ENCODE peak calls at places on chromosomes 7 and 10, in ten cellular contexts. H, U, F, B, Y, X, I, E, S and G are unnamed samples.

GRCh38 chr10:75487087-75487784 is 55.8 kb downstream of the LRMDA start:
- DNase-seq in B (no peak), Y (no peak), E (no peak), F (no peak), I (no peak), X (no peak), U (no peak), H (no peak), S (no peak), G (no peak)

GRCh38 chr7:131533151-131533559 is 23.3 kb downstream of the PODXL start:
- DNase-seq in I (no peak), E (no peak), U (no peak), X (peak; percentile 68), Y (no peak), S (no peak), H (peak; percentile 56), F (no peak), B (no peak), G (no peak)

GRCh38 chr7:128210590-128211570 is 30.2 kb upstream of the LEP start:
- DNase-seq in E (no peak), X (no peak), U (no peak), B (no peak), S (no peak), I (no peak), Y (no peak), H (peak; percentile 40), F (no peak), G (no peak)

GRCh38 chr10:31972519-31973041 is 43.9 kb upstream of the ARHGAP12 start:
- DNase-seq in B (no peak), S (no peak), I (no peak), F (no peak), X (no peak), H (no peak), E (no peak), Y (no peak), U (no peak), G (no peak)

GRCh38 chr7:25775999-25776736 is 375.8 kb upstream of the NFE2L3 start:
- DNase-seq in F (no peak), H (no peak), E (peak; percentile 41), X (no peak), I (peak; percentile 69), Y (no peak), U (no peak), S (no peak), B (no peak), G (peak; percentile 25)

GRCh38 chr7:16428672-16429071 is 7.3 kb upstream of the CRPPA start:
- DNase-seq in B (no peak), X (no peak), H (no peak), E (no peak), Y (no peak), F (no peak), U (no peak), I (no peak), S (no peak), G (no peak)

GRCh38 chr7:158821173-158822021 is 7.9 kb downstream of the ESYT2 start:
- DNase-seq in I (no peak), Y (no peak), S (no peak), E (peak; percentile 46), B (no peak), F (no peak), U (no peak), X (no peak), H (no peak), G (no peak)

GRCh38 chr10:70319183-70319582 is 35.4 kb upstream of the NPFFR1 start:
- DNase-seq in I (no peak), Y (no peak), U (no peak), E (no peak), S (no peak), X (no peak), B (no peak), H (no peak), F (no peak), G (no peak)

GRCh38 chr10:87531908-87532622 is 27.4 kb downstream of the MINPP1 start:
- DNase-seq in S (no peak), I (peak; percentile 73), E (peak; percentile 60), U (no peak), B (no peak), H (peak; percentile 75), X (no peak), F (no peak), Y (no peak), G (no peak)

GRCh38 chr7:151711906-151712771 is 164.8 kb downstream of the PRKAG2 start:
- DNase-seq in U (no peak), Y (no peak), E (no peak), S (no peak), F (no peak), B (no peak), I (no peak), X (no peak), H (no peak), G (no peak)

GRCh38 chr10:118969014-118969413 is 60.5 kb upstream of the NANOS1 start:
- DNase-seq in U (no peak), B (no peak), E (no peak), Y (no peak), X (no peak), S (no peak), F (no peak), H (no peak), I (no peak), G (no peak)

GRCh38 chr7:37643876-37644275 is 39.7 kb upstream of the GPR141 start:
- DNase-seq in F (no peak), B (no peak), U (no peak), Y (no peak), E (no peak), S (no peak), H (no peak), I (no peak), X (no peak), G (no peak)

GRCh38 chr7:44081266-44081748 is 1.0 kb downstream of the POLM start:
- DNase-seq in U (no peak), H (no peak), B (peak; percentile 68), S (no peak), Y (no peak), I (no peak), E (no peak), F (no peak), X (peak; percentile 77), G (no peak)

DNA sequence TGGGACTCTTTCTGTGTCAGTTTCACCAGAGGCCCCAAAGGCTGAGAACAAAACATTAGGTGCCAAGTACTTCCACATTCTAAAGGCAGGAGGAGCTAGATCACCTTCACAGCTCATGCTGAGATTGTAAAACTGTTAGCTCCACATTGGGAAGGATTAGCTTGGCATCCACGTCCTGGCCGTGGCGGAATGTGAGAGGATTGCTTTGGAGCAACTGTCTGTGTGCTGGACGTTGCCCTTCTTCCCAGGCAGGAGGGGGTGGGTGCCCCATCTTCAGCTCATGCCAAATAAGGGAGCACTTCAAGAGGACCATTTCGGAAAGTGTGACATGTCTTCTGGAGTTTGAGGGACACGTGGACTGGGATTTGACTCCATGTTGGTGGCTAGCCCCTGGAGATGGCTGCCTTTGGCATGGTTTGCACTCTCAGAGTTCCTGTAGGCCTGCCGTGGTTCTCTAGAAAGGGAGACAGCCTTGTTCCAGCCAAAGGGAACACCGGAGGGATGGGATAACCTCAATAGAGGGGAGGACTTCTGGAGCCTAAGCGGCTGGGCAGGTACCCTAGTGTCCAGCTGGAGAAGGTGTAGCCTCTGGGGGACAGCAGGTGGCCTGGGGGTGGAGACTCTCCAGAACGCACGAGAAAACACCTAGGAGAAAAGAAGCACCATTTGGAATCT is 19.9 kb upstream of the FMC1 start:
- DNase-seq in H (no peak), F (no peak), U (no peak), E (no peak), Y (no peak), I (no peak), S (no peak), B (peak; percentile 13), X (no peak), G (no peak)
- TF ChIP-seq CTCF in H (no peak), F (no peak), U (no peak), E (no peak), Y (peak; percentile 46), I (no peak), S (no peak), B (peak; percentile 51), X (no peak), G (peak; percentile 22)

GRCh38 chr10:51371725-51372124 is 297.4 kb downstream of the PRKG1 start:
- DNase-seq in Y (no peak), H (no peak), E (no peak), I (no peak), F (no peak), X (no peak), B (no peak), U (no peak), S (no peak), G (no peak)

GRCh38 chr10:51367120-51367519 is 292.8 kb downstream of the PRKG1 start:
- DNase-seq in H (no peak), B (no peak), U (no peak), F (no peak), X (no peak), E (no peak), I (no peak), Y (no peak), S (no peak), G (no peak)

GRCh38 chr10:51369903-51370302 is 295.6 kb downstream of the PRKG1 start:
- DNase-seq in Y (no peak), E (no peak), S (no peak), F (no peak), U (no peak), I (no peak), H (no peak), X (no peak), B (no peak), G (no peak)

GRCh38 chr10:51366044-51366443 is 291.8 kb downstream of the PRKG1 start:
- DNase-seq in Y (no peak), X (no peak), E (no peak), B (no peak), S (no peak), H (no peak), U (no peak), F (no peak), I (no peak), G (no peak)

GRCh38 chr10:51368943-51369342 is 294.7 kb downstream of the PRKG1 start:
- DNase-seq in B (no peak), X (no peak), I (no peak), E (no peak), U (no peak), H (no peak), F (no peak), Y (no peak), S (peak; percentile 12), G (no peak)
- TF ChIP-seq CTCF in B (peak; percentile 63), X (no peak), I (no peak), E (no peak), U (no peak), H (no peak), F (no peak), Y (no peak), S (peak; percentile 8), G (no peak)

GRCh38 chr7:2966466-2967078 is 77.1 kb downstream of the CARD11 start:
- DNase-seq in S (no peak), E (no peak), F (no peak), H (peak; percentile 24), B (no peak), I (no peak), U (peak; percentile 17), X (no peak), Y (no peak), G (peak; percentile 67)
- TF ChIP-seq CTCF in S (no peak), E (no peak), F (no peak), H (no peak), B (no peak), I (no peak), U (no peak), X (no peak), Y (no peak), G (no peak)

GRCh38 chr7:71157757-71158156 is 25.8 kb downstream of the GALNT17 start:
- DNase-seq in U (no peak), I (no peak), F (no peak), B (no peak), Y (no peak), S (no peak), X (no peak), H (no peak), E (no peak), G (no peak)

GRCh38 chr7:71155236-71155635 is 23.3 kb downstream of the GALNT17 start:
- DNase-seq in I (no peak), S (no peak), E (no peak), Y (no peak), B (no peak), F (no peak), X (no peak), U (no peak), H (no peak), G (no peak)
- TF ChIP-seq CTCF in I (no peak), S (no peak), E (no peak), Y (no peak), B (no peak), F (no peak), X (no peak), U (no peak), H (no peak), G (no peak)